ENCODE peak calls at places on chromosomes 5 and 9, in nine cellular contexts. E is stimulated activated CD4-positive, alpha-beta T cell treated with anti-CD3 and anti-CD28 coated beads, Interleukin-4, amount 100 ng/mL, for 4 hours; Y is neural progenitor cell; C is A549; O is ureter; K is activated CD8-positive, alpha-beta memory T cell treated with anti-CD3 and anti-CD28 coated beads, Interleukin-2, amount 10 ng/mL, durations not matched to agents 7 days and 5 days; J is T-cell; D is ELF-1; I is astrocyte. G is an unnamed sample.

GRCh38 chr5:134007581-134008256 is 2.9 kb upstream of the VDAC1 start:
- DNase-seq in J (no peak), K (no peak), Y (peak), C (peak), D (peak), E (no peak), O (no peak), I (no peak), G (no peak)

GRCh38 chr9:96302021-96302420 is at the start of gene HSD17B3:
- DNase-seq in J (no peak), I (peak), E (no peak), K (no peak), Y (no peak), O (no peak), C (no peak), D (no peak), G (no peak)

GRCh38 chr9:94639045-94639995 is at the start of gene FBP1:
- DNase-seq in K (peak), I (no peak), C (no peak), J (peak), Y (peak), E (peak), O (peak), D (peak), G (peak)

GRCh38 chr5:135154961-135155360 is 120.9 kb upstream of the PITX1 start:
- DNase-seq in K (peak), Y (no peak), E (no peak), I (no peak), J (peak), O (no peak), C (no peak), D (no peak), G (no peak)

GRCh38 chr9:120480707-120481106 is 99.3 kb downstream of the CDK5RAP2 start:
- DNase-seq in K (no peak), O (no peak), D (no peak), C (no peak), E (no peak), Y (no peak), I (no peak), J (no peak), G (no peak)

GRCh38 chr5:150422075-150422474 is 9.4 kb upstream of the CD74 start:
- DNase-seq in Y (no peak), J (no peak), O (no peak), E (no peak), C (no peak), I (no peak), D (no peak), K (no peak), G (no peak)

GRCh38 chr5:15290953-15291352 is 209.0 kb upstream of the FBXL7 start:
- DNase-seq in I (no peak), O (no peak), E (no peak), Y (peak), K (no peak), D (no peak), C (no peak), J (no peak), G (no peak)

GRCh38 chr5:130616161-130616560 is 548.9 kb downstream of the HINT1 start:
- DNase-seq in D (no peak), Y (no peak), J (no peak), C (no peak), E (no peak), K (no peak), O (no peak), I (no peak), G (no peak)

GRCh38 chr5:115962565-115963402 is 509 bp downstream of the LVRN start:
- DNase-seq in K (no peak), C (no peak), D (peak), O (no peak), I (peak), Y (peak), J (no peak), E (no peak), G (peak)

GRCh38 chr9:127128341-127129072 is 6.1 kb upstream of the ANGPTL2 start:
- DNase-seq in Y (no peak), D (no peak), E (no peak), K (no peak), O (no peak), C (no peak), I (peak), J (no peak), G (no peak)

GRCh38 chr9:75414367-75415160 is 326.2 kb downstream of the OSTF1 start:
- DNase-seq in E (no peak), K (no peak), O (no peak), D (no peak), I (no peak), Y (no peak), J (no peak), C (no peak), G (no peak)

GRCh38 chr9:70438341-70438924 is 24.0 kb upstream of the KLF9 start:
- DNase-seq in I (peak), D (no peak), C (peak), K (no peak), O (peak), J (no peak), E (no peak), Y (no peak), G (no peak)

GRCh38 chr5:175471628-175472027 is 6.7 kb upstream of the SFXN1 start:
- DNase-seq in E (no peak), O (no peak), K (peak), J (no peak), Y (no peak), D (no peak), C (no peak), I (no peak), G (no peak)

GRCh38 chr5:17127743-17128231 is 89.6 kb upstream of the BASP1 start:
- DNase-seq in C (peak), Y (no peak), K (no peak), O (no peak), D (no peak), I (peak), J (no peak), E (no peak), G (no peak)

GRCh38 chr5:133230823-133231578 is 179.2 kb downstream of the HSPA4 start:
- DNase-seq in D (no peak), I (no peak), E (no peak), K (no peak), O (no peak), Y (no peak), J (no peak), C (no peak), G (no peak)

GRCh38 chr9:106534800-106535199 is 328.2 kb upstream of the ZNF462 start:
- DNase-seq in J (no peak), D (no peak), O (no peak), K (no peak), C (no peak), Y (no peak), E (no peak), I (no peak), G (no peak)

GRCh38 chr5:149656576-149657182 is 73.4 kb upstream of the PPARGC1B start:
- DNase-seq in J (no peak), D (peak), O (no peak), K (peak), C (peak), Y (peak), I (no peak), E (peak), G (no peak)

GRCh38 chr9:133792721-133793470 is 54.7 kb upstream of the SARDH start:
- DNase-seq in C (peak), Y (peak), I (peak), K (peak), E (peak), D (peak), O (peak), J (peak), G (peak)

GRCh38 chr5:138975098-138975847 is 100.1 kb upstream of the LRRTM2 start:
- DNase-seq in I (peak), Y (no peak), D (no peak), O (peak), K (no peak), C (no peak), E (no peak), J (no peak), G (no peak)

GRCh38 chr5:124658867-124659557 is 87.4 kb downstream of the ZNF608 start:
- DNase-seq in K (no peak), C (no peak), O (no peak), E (no peak), J (no peak), D (no peak), Y (no peak), I (no peak), G (no peak)

GRCh38 chr5:118628672-118629354 is 359.5 kb downstream of the DTWD2 start:
- DNase-seq in D (peak), K (no peak), E (no peak), C (no peak), I (no peak), J (no peak), O (no peak), Y (peak), G (no peak)

GRCh38 chr9:120397453-120397852 is 182.5 kb downstream of the CDK5RAP2 start:
- DNase-seq in D (no peak), J (no peak), E (no peak), K (no peak), O (no peak), Y (no peak), C (no peak), I (no peak), G (no peak)

GRCh38 chr5:76556511-76557221 is 66.5 kb downstream of the F2RL2 start:
- DNase-seq in I (no peak), Y (no peak), E (no peak), O (no peak), J (no peak), C (no peak), K (no peak), D (peak), G (no peak)

GRCh38 chr9:133883356-133883755 is 108.8 kb downstream of the VAV2 start:
- DNase-seq in J (no peak), I (peak), O (no peak), C (no peak), E (no peak), Y (no peak), K (no peak), D (no peak), G (no peak)

GRCh38 chr9:135077497-135078200 is 9.8 kb upstream of the OLFM1 start:
- DNase-seq in O (no peak), K (no peak), C (no peak), J (peak), D (peak), E (no peak), I (no peak), Y (peak), G (peak)

GRCh38 chr9:135523521-135524129 is 2.4 kb downstream of the LCN1 start:
- DNase-seq in C (no peak), Y (no peak), D (peak), E (no peak), J (no peak), K (peak), O (peak), I (no peak), G (no peak)

GRCh38 chr5:174606646-174607045 is 117.7 kb upstream of the MSX2 start:
- DNase-seq in Y (no peak), E (no peak), O (no peak), D (no peak), K (no peak), C (no peak), I (peak), J (no peak), G (no peak)

GRCh38 chr5:132388244-132389050 is 18.9 kb downstream of the SLC22A5 start:
- DNase-seq in O (peak), Y (no peak), C (no peak), J (no peak), E (no peak), D (no peak), K (no peak), I (peak), G (no peak)

GRCh38 chr9:31135567-31135966 is 1248.9 kb upstream of the ACO1 start:
- DNase-seq in D (no peak), E (no peak), C (no peak), K (no peak), I (peak), O (no peak), J (no peak), Y (no peak), G (no peak)

GRCh38 chr5:109868737-109869136 is 179.0 kb downstream of the MAN2A1 start:
- DNase-seq in O (no peak), I (peak), E (no peak), Y (no peak), C (no peak), K (no peak), J (no peak), D (no peak), G (no peak)

GRCh38 chr9:73548201-73548600 is 396.5 kb downstream of the ANXA1 start:
- DNase-seq in K (no peak), O (no peak), D (no peak), C (no peak), I (no peak), J (no peak), Y (peak), E (no peak), G (no peak)

G was measured in activated B cell treated with CpG ODN at 0.5 μM for 24 hours.